ENCODE peak calls at places on chromosomes 2 and 18, in four cellular contexts. P, Z, O and U are unnamed samples.

GRCh38 chr2:174659069-174659900 is 61.7 kb upstream of the WIPF1 start:
- DNase-seq in P (no peak), Z (no peak), O (no peak), U (no peak)

GRCh38 chr18:50706199-50706598 is 113.6 kb downstream of the MRO start:
- DNase-seq in P (no peak), Z (no peak), O (no peak), U (no peak)

GRCh38 chr18:39053569-39053968 is 1488.0 kb upstream of the CELF4 start:
- DNase-seq in P (no peak), Z (no peak), O (no peak), U (no peak)

GRCh38 chr2:149094217-149095015 is 55.9 kb downstream of the LYPD6B start:
- DNase-seq in P (no peak), Z (no peak), O (no peak), U (no peak)

GRCh38 chr2:180983468-180984388 is 3.3 kb downstream of the UBE2E3 start:
- DNase-seq in P (peak; percentile 77), Z (peak; percentile 25), O (no peak), U (peak; percentile 32)

GRCh38 chr2:127137225-127137624 is 30.3 kb upstream of the BIN1 start:
- DNase-seq in P (no peak), Z (no peak), O (no peak), U (no peak)

GRCh38 chr18:50071393-50071792 is 123.6 kb downstream of the MYO5B start:
- DNase-seq in P (no peak), Z (no peak), O (no peak), U (no peak)

GRCh38 chr2:39778775-39779751 is at the start of gene THUMPD2:
- DNase-seq in P (peak; percentile 51), Z (peak; percentile 81), O (no peak), U (peak; percentile 76)

GRCh38 chr2:98009887-98010760 is 14.4 kb upstream of the TMEM131 start:
- DNase-seq in P (no peak), Z (no peak), O (no peak), U (no peak)

GRCh38 chr2:114609203-114609602 is 166.8 kb downstream of the DPP10 start:
- DNase-seq in P (no peak), Z (no peak), O (no peak), U (no peak)

GRCh38 chr2:113858764-113859163 is 31.1 kb upstream of the ACTR3 start:
- DNase-seq in P (no peak), Z (peak; percentile 13), O (no peak), U (no peak)

GRCh38 chr2:68766378-68766845 is 31.8 kb downstream of the ARHGAP25 start:
- DNase-seq in P (no peak), Z (no peak), O (no peak), U (no peak)

GRCh38 chr2:235661136-235661535 is 167.3 kb downstream of the AGAP1 start:
- DNase-seq in P (peak; percentile 73), Z (no peak), O (no peak), U (no peak)

GRCh38 chr2:211860224-211860623 is 678.4 kb downstream of the ERBB4 start:
- DNase-seq in P (no peak), Z (no peak), O (no peak), U (no peak)

DNA sequence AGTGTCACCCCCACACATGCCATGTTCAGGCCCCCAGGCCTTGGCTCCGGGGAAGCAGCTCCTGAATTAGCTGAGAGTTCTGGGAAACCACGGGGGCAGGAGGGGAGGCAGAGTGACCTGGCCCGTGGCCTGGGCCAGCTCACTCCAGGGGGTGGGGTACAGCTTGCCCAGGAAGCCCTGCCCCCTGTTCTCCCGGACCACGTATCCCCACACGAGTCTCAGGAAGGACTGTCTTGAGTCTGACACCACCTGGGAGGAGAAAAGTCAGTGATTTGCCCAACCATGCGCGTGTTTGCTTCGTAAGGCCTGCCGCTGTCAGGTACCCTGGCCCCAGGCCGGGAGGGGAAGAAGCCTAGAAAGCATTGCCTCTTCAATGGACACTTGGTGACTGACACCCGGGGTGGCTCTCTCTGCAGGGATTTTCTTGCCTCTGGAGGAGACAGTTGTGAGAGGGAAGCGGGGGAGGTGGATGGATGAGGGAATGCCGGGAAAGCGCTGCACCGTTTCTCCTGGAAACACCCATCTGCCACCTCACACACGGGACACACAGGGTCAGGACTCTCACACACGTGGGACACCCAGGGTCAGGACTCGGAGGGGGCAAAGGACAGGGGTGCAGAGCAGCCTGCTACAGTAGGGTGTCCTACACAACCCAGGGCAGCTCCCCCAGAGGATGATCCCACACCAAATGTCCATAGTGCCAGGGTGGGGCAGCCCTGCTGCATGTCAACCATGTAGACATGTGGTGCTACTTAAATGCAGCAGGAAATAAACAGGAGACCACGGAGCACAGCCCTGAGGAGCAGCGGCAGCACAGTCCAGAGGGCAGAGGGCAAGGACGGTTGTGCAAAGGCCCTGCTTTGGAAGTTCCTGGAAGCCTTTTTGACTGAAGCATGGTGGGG is 4.9 kb downstream of the RAMP1 start:
- DNase-seq in P (no peak), Z (no peak), O (no peak), U (no peak)
- TF ChIP-seq FOXK2 in P (no peak), Z (no peak), O (no peak), U (no peak)

GRCh38 chr2:179837408-179837807 is 24.0 kb downstream of the ZNF385B start:
- DNase-seq in P (peak; percentile 52), Z (no peak), O (no peak), U (no peak)
- TF ChIP-seq FOXK2 in P (no peak), Z (no peak), O (no peak), U (no peak)

GRCh38 chr2:42969231-42970150 is 177.1 kb upstream of the HAAO start:
- DNase-seq in P (no peak), Z (no peak), O (no peak), U (no peak)
- TF ChIP-seq FOXK2 in P (no peak), Z (no peak), O (no peak), U (no peak)

DNA sequence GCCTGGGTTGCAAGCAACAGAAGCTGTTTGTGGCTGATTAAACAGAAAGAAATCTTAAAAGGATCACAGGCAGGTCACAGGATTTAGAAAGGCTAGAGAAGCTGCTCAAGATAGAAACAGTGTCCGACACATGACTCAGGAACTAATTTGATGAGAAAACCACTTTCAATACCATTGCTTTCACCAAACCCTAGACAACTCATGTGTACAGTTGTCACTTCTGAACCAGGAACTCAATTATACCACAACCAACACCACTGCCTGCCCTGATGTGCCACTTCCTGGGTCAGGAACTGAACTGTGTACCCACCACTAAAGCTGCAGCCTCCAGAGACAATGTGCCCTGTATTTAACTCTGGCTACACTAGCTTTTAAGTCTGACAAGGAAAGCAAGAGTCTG is 56.0 kb downstream of the TMEM247 start:
- DNase-seq in P (no peak), Z (no peak), O (peak; percentile 96), U (no peak)
- TF ChIP-seq FOXK2 in P (no peak), Z (no peak), O (peak; percentile 49), U (no peak)

GRCh38 chr2:17226941-17227340 is 291.3 kb downstream of the RAD51AP2 start:
- DNase-seq in P (no peak), Z (no peak), O (no peak), U (no peak)
- TF ChIP-seq FOXK2 in P (no peak), Z (no peak), O (no peak), U (no peak)